ENCODE peak calls at places on chromosomes 3 and 15, in nine cellular contexts. J is AG09309; H is upper lobe of left lung; Y is osteocyte; V is Peyer's patch; R is tibial artery; Q is GM23338; E is lower leg skin; C is CD8-positive, alpha-beta T cell. D is an unnamed sample.

GRCh38 chr3:73926360-73927202 is 301.8 kb upstream of the PDZRN3 start:
- DNase-seq in J (no peak), H (no peak), Y (no peak), V (no peak), R (no peak), Q (peak), E (no peak), C (no peak), D (no peak)

GRCh38 chr15:69462030-69462492 is 9.4 kb downstream of the RPLP1 start:
- DNase-seq in J (no peak), H (peak), Y (no peak), V (peak), R (no peak), Q (no peak), E (peak), C (no peak), D (no peak)

GRCh38 chr3:126442099-126442848 is 33.4 kb downstream of the ZXDC start:
- DNase-seq in J (no peak), H (no peak), Y (peak), V (peak), R (peak), Q (no peak), E (peak), C (no peak), D (no peak)

GRCh38 chr3:183252973-183253363 is at the start of gene B3GNT5:
- DNase-seq in J (no peak), H (peak), Y (no peak), V (peak), R (no peak), Q (peak), E (peak), C (peak), D (peak)

GRCh38 chr3:85576091-85576690 is 617.4 kb downstream of the CADM2 start:
- DNase-seq in J (peak), H (peak), Y (no peak), V (no peak), R (peak), Q (peak), E (no peak), C (no peak), D (peak)

GRCh38 chr15:51038258-51039042 is 56.3 kb downstream of the TNFAIP8L3 start:
- DNase-seq in J (no peak), H (no peak), Y (no peak), V (no peak), R (no peak), Q (no peak), E (no peak), C (no peak), D (no peak)

GRCh38 chr15:68682330-68682729 is 103.5 kb downstream of the CORO2B start:
- DNase-seq in J (no peak), H (no peak), Y (no peak), V (no peak), R (no peak), Q (peak), E (no peak), C (no peak), D (no peak)

GRCh38 chr3:45008117-45008516 is 18.0 kb upstream of the CLEC3B start:
- DNase-seq in J (peak), H (no peak), Y (no peak), V (no peak), R (no peak), Q (no peak), E (no peak), C (no peak), D (no peak)

GRCh38 chr15:62369454-62369853 is 204.4 kb upstream of the C2CD4B start:
- DNase-seq in J (no peak), H (no peak), Y (no peak), V (no peak), R (no peak), Q (no peak), E (no peak), C (no peak), D (no peak)

GRCh38 chr3:119340436-119340835 is 46.3 kb downstream of the ARHGAP31 start:
- DNase-seq in J (no peak), H (no peak), Y (no peak), V (no peak), R (no peak), Q (no peak), E (no peak), C (no peak), D (no peak)

GRCh38 chr3:149593416-149594160 is 64.2 kb downstream of the WWTR1 start:
- DNase-seq in J (no peak), H (no peak), Y (no peak), V (no peak), R (no peak), Q (peak), E (no peak), C (no peak), D (no peak)

DNA sequence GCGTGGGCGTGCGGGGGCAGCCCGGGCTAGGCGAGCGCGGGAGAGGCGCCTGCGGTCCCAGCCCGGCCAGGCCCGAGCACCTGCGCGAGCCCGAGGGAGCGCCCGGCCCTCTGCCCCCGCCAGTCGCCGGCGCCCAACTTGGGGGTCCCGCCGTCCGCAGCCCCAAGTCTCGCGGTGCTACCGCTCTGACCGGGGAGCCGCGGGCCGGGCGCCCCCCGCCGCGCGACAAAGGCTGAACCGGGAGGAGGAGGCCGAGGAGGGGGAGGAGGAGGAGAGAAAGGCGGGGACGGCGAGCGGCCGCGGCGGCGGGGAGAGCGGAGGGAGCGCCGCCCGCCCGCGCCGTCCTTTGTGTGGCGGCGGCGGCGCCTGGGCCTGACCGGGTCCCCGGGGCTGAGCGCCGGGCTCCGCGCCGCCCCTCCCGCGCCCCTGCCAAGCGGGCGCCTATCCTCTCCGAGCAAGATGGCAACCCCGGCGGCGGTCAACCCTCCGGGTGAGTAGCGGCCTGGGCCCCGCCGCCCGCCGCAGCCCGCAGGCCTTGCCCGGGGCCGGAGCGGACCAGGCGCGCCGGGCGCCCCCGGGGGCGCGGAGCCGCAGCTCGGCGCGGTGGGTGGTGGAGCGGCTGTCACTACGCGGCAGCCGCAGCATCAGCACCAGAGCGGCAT is at the start of gene ARNT2:
- DNase-seq in J (no peak), H (no peak), Y (peak), V (no peak), R (no peak), Q (peak), E (no peak), C (no peak), D (peak)
- TF ChIP-seq CTCF in J (no peak), H (no peak), Y (no peak), V (no peak), R (no peak), Q (no peak), E (no peak), C (no peak), D (no peak)

GRCh38 chr3:51619983-51620382 is 51.1 kb upstream of the TEX264 start:
- DNase-seq in J (no peak), H (no peak), Y (no peak), V (no peak), R (no peak), Q (no peak), E (no peak), C (no peak), D (no peak)
- TF ChIP-seq CTCF in J (no peak), H (no peak), Y (no peak), V (no peak), R (no peak), Q (no peak), E (no peak), C (no peak), D (no peak)

GRCh38 chr3:71074416-71074815 is 509.1 kb downstream of the FOXP1 start:
- DNase-seq in J (no peak), H (no peak), Y (no peak), V (no peak), R (no peak), Q (no peak), E (no peak), C (no peak), D (no peak)

GRCh38 chr3:71075481-71075880 is 508.0 kb downstream of the FOXP1 start:
- DNase-seq in J (no peak), H (no peak), Y (no peak), V (no peak), R (no peak), Q (no peak), E (no peak), C (no peak), D (no peak)

GRCh38 chr3:71078199-71078598 is 505.3 kb downstream of the FOXP1 start:
- DNase-seq in J (no peak), H (no peak), Y (no peak), V (no peak), R (no peak), Q (no peak), E (no peak), C (no peak), D (no peak)

GRCh38 chr3:71077070-71077469 is 506.5 kb downstream of the FOXP1 start:
- DNase-seq in J (no peak), H (no peak), Y (no peak), V (no peak), R (no peak), Q (no peak), E (no peak), C (no peak), D (no peak)

GRCh38 chr3:71076361-71076997 is 507.0 kb downstream of the FOXP1 start:
- DNase-seq in J (no peak), H (no peak), Y (no peak), V (no peak), R (no peak), Q (no peak), E (no peak), C (no peak), D (no peak)
- TF ChIP-seq CTCF in J (no peak), H (no peak), Y (no peak), V (no peak), R (no peak), Q (no peak), E (no peak), C (no peak), D (no peak)

GRCh38 chr3:194687638-194688206 is 2.0 kb downstream of the FAM43A start:
- DNase-seq in J (no peak), H (peak), Y (peak), V (peak), R (peak), Q (peak), E (peak), C (peak), D (peak)
- TF ChIP-seq CTCF in J (peak), H (peak), Y (peak), V (peak), R (no peak), Q (peak), E (no peak), C (no peak), D (peak)

DNA sequence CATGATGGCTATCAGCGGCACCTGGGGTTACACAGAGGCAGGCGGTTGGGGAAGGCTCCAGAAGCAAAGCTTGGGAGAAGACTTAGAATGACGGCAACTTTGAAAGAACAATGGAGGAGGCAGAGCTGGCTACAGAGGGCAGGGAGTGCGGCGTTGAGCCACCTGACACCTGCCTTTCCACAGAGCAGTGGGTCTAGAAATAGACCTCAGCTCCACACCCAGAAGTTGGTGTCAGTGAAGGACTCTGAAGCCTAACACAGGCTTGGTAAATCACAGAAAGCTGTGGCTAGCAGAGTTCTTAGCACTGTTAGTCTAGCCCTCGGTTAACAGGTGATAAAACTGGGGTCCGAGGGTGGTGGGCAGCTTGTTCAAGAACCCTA is 23.1 kb upstream of the EHD4 start:
- DNase-seq in J (no peak), H (no peak), Y (no peak), V (no peak), R (no peak), Q (no peak), E (no peak), C (no peak), D (no peak)
- TF ChIP-seq CTCF in J (no peak), H (no peak), Y (no peak), V (no peak), R (no peak), Q (no peak), E (no peak), C (no peak), D (no peak)

GRCh38 chr3:164004205-164004604 is 1074.1 kb downstream of the SI start:
- DNase-seq in J (no peak), H (no peak), Y (no peak), V (no peak), R (no peak), Q (peak), E (no peak), C (no peak), D (no peak)
- TF ChIP-seq CTCF in J (no peak), H (no peak), Y (no peak), V (no peak), R (no peak), Q (peak), E (no peak), C (no peak), D (peak)

GRCh38 chr3:143037867-143038266 is 36.5 kb downstream of the U2SURP start:
- DNase-seq in J (no peak), H (no peak), Y (no peak), V (no peak), R (no peak), Q (peak), E (no peak), C (no peak), D (no peak)
- TF ChIP-seq CTCF in J (no peak), H (no peak), Y (peak), V (no peak), R (no peak), Q (peak), E (no peak), C (no peak), D (no peak)

GRCh38 chr3:32814371-32814770 is 3.4 kb upstream of the TRIM71 start:
- DNase-seq in J (no peak), H (no peak), Y (no peak), V (no peak), R (no peak), Q (peak), E (peak), C (no peak), D (no peak)

GRCh38 chr3:32817195-32817560 is 619 bp upstream of the TRIM71 start:
- DNase-seq in J (no peak), H (no peak), Y (no peak), V (no peak), R (no peak), Q (no peak), E (no peak), C (no peak), D (no peak)

GRCh38 chr3:32816439-32817194 is 1.2 kb upstream of the TRIM71 start:
- DNase-seq in J (no peak), H (no peak), Y (no peak), V (no peak), R (no peak), Q (peak), E (peak), C (no peak), D (peak)

GRCh38 chr3:32815812-32816438 is 1.9 kb upstream of the TRIM71 start:
- DNase-seq in J (no peak), H (no peak), Y (no peak), V (no peak), R (no peak), Q (no peak), E (peak), C (no peak), D (no peak)

GRCh38 chr3:32813180-32813579 is 4.6 kb upstream of the TRIM71 start:
- DNase-seq in J (no peak), H (no peak), Y (no peak), V (no peak), R (no peak), Q (no peak), E (peak), C (no peak), D (no peak)
- TF ChIP-seq CTCF in J (no peak), H (no peak), Y (no peak), V (no peak), R (no peak), Q (no peak), E (no peak), C (no peak), D (no peak)

DNA sequence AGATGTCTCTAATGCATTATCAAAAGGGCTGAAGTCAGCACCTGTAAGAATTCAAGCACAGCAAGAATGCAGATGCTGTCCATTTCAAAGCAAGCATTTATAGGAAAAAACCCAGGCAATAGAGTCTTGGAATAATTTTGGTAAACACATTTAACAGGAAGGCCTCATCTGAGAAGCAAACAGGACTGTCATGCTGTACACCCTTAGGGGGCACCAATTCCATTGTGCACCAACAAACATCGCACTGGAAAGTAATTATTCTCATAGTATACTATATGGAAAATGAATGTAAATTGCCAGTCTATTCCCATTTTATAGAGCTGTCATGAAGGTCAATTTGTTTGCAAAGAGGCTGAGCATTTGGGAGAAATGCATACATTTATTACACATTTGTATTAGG is 247.3 kb upstream of the SUCLG2 start:
- DNase-seq in J (no peak), H (no peak), Y (no peak), V (no peak), R (no peak), Q (peak), E (no peak), C (no peak), D (no peak)
- TF ChIP-seq CTCF in J (no peak), H (no peak), Y (no peak), V (no peak), R (no peak), Q (peak), E (no peak), C (peak), D (peak)